ENCODE peak calls at places on chromosome 18, in eight cellular contexts. One of them, this sample, is unnamed.

GRCh38 chr18:38956068-38956467 is 1390.5 kb upstream of the CELF4 start:
- DNase-seq in brain microvascular endothelial cell: no peak
- DNase-seq in Panc1: no peak
- DNase-seq in heart left ventricle: no peak
- DNase-seq in A549: no peak
- DNase-seq in K562: no peak
- DNase-seq in IMR-90: no peak
- DNase-seq in coronary artery: no peak
- DNase-seq in this sample: no peak

GRCh38 chr18:21167641-21168372 is 56.2 kb upstream of the ROCK1 start:
- DNase-seq in IMR-90: no peak
- DNase-seq in A549: no peak
- DNase-seq in K562: no peak
- DNase-seq in heart left ventricle: no peak
- DNase-seq in brain microvascular endothelial cell: no peak
- DNase-seq in coronary artery: no peak
- DNase-seq in Panc1: no peak
- DNase-seq in this sample: no peak

GRCh38 chr18:9615973-9616559 is 1.7 kb upstream of the PPP4R1 start:
- DNase-seq in A549: no peak
- DNase-seq in Panc1: no peak
- DNase-seq in brain microvascular endothelial cell: no peak
- DNase-seq in K562: peak
- DNase-seq in IMR-90: peak
- DNase-seq in heart left ventricle: no peak
- DNase-seq in coronary artery: no peak
- DNase-seq in this sample: no peak

GRCh38 chr18:24490545-24490944 is 30.1 kb downstream of the HRH4 start:
- DNase-seq in brain microvascular endothelial cell: no peak
- DNase-seq in coronary artery: no peak
- DNase-seq in A549: no peak
- DNase-seq in IMR-90: peak
- DNase-seq in heart left ventricle: no peak
- DNase-seq in K562: no peak
- DNase-seq in Panc1: no peak
- DNase-seq in this sample: no peak

GRCh38 chr18:78957140-78957539 is 22.5 kb upstream of the SALL3 start:
- DNase-seq in K562: no peak
- DNase-seq in heart left ventricle: no peak
- DNase-seq in coronary artery: no peak
- DNase-seq in brain microvascular endothelial cell: no peak
- DNase-seq in Panc1: no peak
- DNase-seq in A549: no peak
- DNase-seq in IMR-90: no peak
- DNase-seq in this sample: no peak

GRCh38 chr18:22088029-22088428 is 81.4 kb upstream of the GATA6 start:
- DNase-seq in IMR-90: no peak
- DNase-seq in Panc1: no peak
- DNase-seq in brain microvascular endothelial cell: no peak
- DNase-seq in heart left ventricle: peak
- DNase-seq in A549: no peak
- DNase-seq in coronary artery: no peak
- DNase-seq in K562: no peak
- DNase-seq in this sample: no peak

GRCh38 chr18:33372442-33372841 is 68.1 kb downstream of the CCDC178 start:
- DNase-seq in brain microvascular endothelial cell: no peak
- DNase-seq in Panc1: no peak
- DNase-seq in A549: no peak
- DNase-seq in IMR-90: no peak
- DNase-seq in heart left ventricle: no peak
- DNase-seq in K562: no peak
- DNase-seq in coronary artery: no peak
- DNase-seq in this sample: no peak

GRCh38 chr18:48306838-48307237 is 102.3 kb downstream of the ZBTB7C start:
- DNase-seq in brain microvascular endothelial cell: no peak
- DNase-seq in heart left ventricle: no peak
- DNase-seq in A549: no peak
- DNase-seq in IMR-90: no peak
- DNase-seq in coronary artery: no peak
- DNase-seq in K562: no peak
- DNase-seq in Panc1: no peak
- DNase-seq in this sample: no peak

GRCh38 chr18:22489694-22490093 is 72.0 kb upstream of the CTAGE1 start:
- DNase-seq in brain microvascular endothelial cell: no peak
- DNase-seq in A549: no peak
- DNase-seq in Panc1: no peak
- DNase-seq in coronary artery: no peak
- DNase-seq in heart left ventricle: no peak
- DNase-seq in IMR-90: peak
- DNase-seq in K562: no peak
- DNase-seq in this sample: no peak

GRCh38 chr18:80148316-80149199 is 39.5 kb downstream of the ADNP2 start:
- DNase-seq in IMR-90: no peak
- DNase-seq in A549: no peak
- DNase-seq in K562: no peak
- DNase-seq in heart left ventricle: no peak
- DNase-seq in brain microvascular endothelial cell: no peak
- DNase-seq in coronary artery: no peak
- DNase-seq in Panc1: no peak
- DNase-seq in this sample: no peak

GRCh38 chr18:43193336-43193735 is 77.9 kb upstream of the RIT2 start:
- DNase-seq in K562: no peak
- DNase-seq in A549: no peak
- DNase-seq in Panc1: no peak
- DNase-seq in coronary artery: no peak
- DNase-seq in brain microvascular endothelial cell: no peak
- DNase-seq in IMR-90: no peak
- DNase-seq in heart left ventricle: no peak
- DNase-seq in this sample: no peak

GRCh38 chr18:48361801-48362200 is 47.4 kb downstream of the ZBTB7C start:
- DNase-seq in IMR-90: no peak
- DNase-seq in A549: no peak
- DNase-seq in heart left ventricle: no peak
- DNase-seq in Panc1: no peak
- DNase-seq in coronary artery: peak
- DNase-seq in brain microvascular endothelial cell: no peak
- DNase-seq in K562: no peak
- DNase-seq in this sample: no peak

GRCh38 chr18:35730738-35731370 is 149.3 kb downstream of the GALNT1 start:
- DNase-seq in Panc1: no peak
- DNase-seq in K562: peak
- DNase-seq in brain microvascular endothelial cell: no peak
- DNase-seq in coronary artery: no peak
- DNase-seq in IMR-90: peak
- DNase-seq in heart left ventricle: peak
- DNase-seq in A549: no peak
- DNase-seq in this sample: no peak

GRCh38 chr18:23784811-23785245 is 95.6 kb downstream of the LAMA3 start:
- DNase-seq in A549: no peak
- DNase-seq in Panc1: no peak
- DNase-seq in brain microvascular endothelial cell: peak
- DNase-seq in K562: no peak
- DNase-seq in IMR-90: peak
- DNase-seq in coronary artery: no peak
- DNase-seq in heart left ventricle: peak
- DNase-seq in this sample: peak

GRCh38 chr18:79702906-79703305 is 23.3 kb downstream of the CTDP1 start:
- DNase-seq in A549: no peak
- DNase-seq in K562: no peak
- DNase-seq in IMR-90: no peak
- DNase-seq in coronary artery: no peak
- DNase-seq in brain microvascular endothelial cell: no peak
- DNase-seq in Panc1: no peak
- DNase-seq in heart left ventricle: no peak
- DNase-seq in this sample: no peak

GRCh38 chr18:54162431-54162830 is 62.0 kb downstream of the MBD2 start:
- DNase-seq in brain microvascular endothelial cell: peak
- DNase-seq in K562: no peak
- DNase-seq in Panc1: no peak
- DNase-seq in coronary artery: no peak
- DNase-seq in heart left ventricle: no peak
- DNase-seq in A549: no peak
- DNase-seq in IMR-90: peak
- DNase-seq in this sample: no peak

GRCh38 chr18:21109936-21110666 is 1.5 kb downstream of the ROCK1 start:
- DNase-seq in IMR-90: peak
- DNase-seq in A549: no peak
- DNase-seq in brain microvascular endothelial cell: no peak
- DNase-seq in Panc1: no peak
- DNase-seq in K562: no peak
- DNase-seq in coronary artery: no peak
- DNase-seq in heart left ventricle: no peak
- DNase-seq in this sample: no peak

GRCh38 chr18:48720655-48721025 is 181.8 kb downstream of the CTIF start:
- DNase-seq in A549: no peak
- DNase-seq in coronary artery: no peak
- DNase-seq in K562: no peak
- DNase-seq in brain microvascular endothelial cell: no peak
- DNase-seq in heart left ventricle: no peak
- DNase-seq in IMR-90: no peak
- DNase-seq in Panc1: no peak
- DNase-seq in this sample: no peak

GRCh38 chr18:72233106-72233505 is 311.0 kb downstream of the CBLN2 start:
- DNase-seq in IMR-90: no peak
- DNase-seq in heart left ventricle: no peak
- DNase-seq in Panc1: no peak
- DNase-seq in brain microvascular endothelial cell: no peak
- DNase-seq in coronary artery: no peak
- DNase-seq in K562: no peak
- DNase-seq in A549: no peak
- DNase-seq in this sample: no peak

DNA sequence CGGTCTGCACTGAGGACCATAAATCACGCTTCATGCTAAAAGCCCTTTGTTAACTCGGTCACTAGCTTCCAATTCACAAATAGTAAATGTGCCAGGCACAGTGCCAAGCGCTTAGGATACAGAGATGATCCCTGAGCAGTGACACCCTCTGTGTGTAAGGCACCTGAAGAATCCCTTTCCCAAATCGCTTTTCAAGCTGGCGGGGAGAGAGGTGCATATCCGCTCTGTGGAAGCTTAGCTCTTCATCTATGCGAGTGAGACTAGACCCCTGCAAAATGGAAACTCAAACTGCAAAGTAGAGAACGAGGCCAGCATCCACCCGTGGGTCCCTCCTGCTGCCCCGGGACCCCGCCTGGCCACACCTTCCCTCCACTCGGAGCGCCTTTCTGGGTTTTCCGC is 2.4 kb downstream of the PIEZO2 start:
- DNase-seq in heart left ventricle: no peak
- DNase-seq in K562: no peak
- DNase-seq in IMR-90: no peak
- DNase-seq in A549: no peak
- DNase-seq in coronary artery: no peak
- DNase-seq in brain microvascular endothelial cell: no peak
- DNase-seq in Panc1: no peak
- DNase-seq in this sample: no peak
- H3K4me3 ChIP-seq in heart left ventricle: no peak
- H3K4me3 ChIP-seq in K562: no peak
- H3K4me3 ChIP-seq in IMR-90: no peak
- H3K4me3 ChIP-seq in A549: no peak
- H3K4me3 ChIP-seq in coronary artery: peak
- H3K4me3 ChIP-seq in brain microvascular endothelial cell: peak
- H3K4me3 ChIP-seq in Panc1: no peak
- H3K4me3 ChIP-seq in this sample: peak

DNA sequence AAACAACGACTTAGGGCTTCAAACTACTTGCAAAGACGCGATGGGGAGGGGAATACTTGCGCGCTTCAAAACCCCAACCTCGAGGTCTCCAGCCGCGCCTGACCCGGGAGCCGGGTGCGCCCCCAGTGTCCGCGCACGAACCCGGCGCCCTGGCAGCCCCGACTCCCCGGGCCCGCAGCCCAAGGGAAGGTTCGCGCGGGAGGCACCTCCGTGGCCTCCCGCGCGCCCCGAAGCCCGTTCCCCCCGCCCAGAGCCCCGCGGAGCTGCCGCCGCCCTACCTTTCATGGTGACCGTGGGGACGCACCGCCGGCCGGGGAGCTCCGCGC is 308 bp downstream of the COLEC12 start:
- DNase-seq in IMR-90: no peak
- DNase-seq in heart left ventricle: no peak
- DNase-seq in Panc1: no peak
- DNase-seq in coronary artery: no peak
- DNase-seq in K562: no peak
- DNase-seq in A549: no peak
- DNase-seq in brain microvascular endothelial cell: no peak
- DNase-seq in this sample: no peak
- TF ChIP-seq CTCF in IMR-90: no peak
- TF ChIP-seq CTCF in heart left ventricle: no peak
- TF ChIP-seq CTCF in Panc1: no peak
- TF ChIP-seq CTCF in coronary artery: no peak
- TF ChIP-seq CTCF in K562: no peak
- TF ChIP-seq CTCF in A549: no peak
- TF ChIP-seq CTCF in brain microvascular endothelial cell: no peak
- TF ChIP-seq CTCF in this sample: no peak

GRCh38 chr18:31723998-31724711 is 36.5 kb downstream of the SLC25A52 start:
- DNase-seq in IMR-90: no peak
- DNase-seq in K562: no peak
- DNase-seq in heart left ventricle: peak
- DNase-seq in coronary artery: no peak
- DNase-seq in Panc1: no peak
- DNase-seq in brain microvascular endothelial cell: no peak
- DNase-seq in A549: no peak
- DNase-seq in this sample: no peak

GRCh38 chr18:31721596-31721995 is 37.2 kb upstream of the B4GALT6 start:
- DNase-seq in coronary artery: no peak
- DNase-seq in IMR-90: no peak
- DNase-seq in K562: no peak
- DNase-seq in A549: no peak
- DNase-seq in heart left ventricle: no peak
- DNase-seq in Panc1: no peak
- DNase-seq in brain microvascular endothelial cell: no peak
- DNase-seq in this sample: no peak

GRCh38 chr18:31722369-31722957 is 38.1 kb upstream of the B4GALT6 start:
- DNase-seq in coronary artery: no peak
- DNase-seq in brain microvascular endothelial cell: peak
- DNase-seq in IMR-90: peak
- DNase-seq in K562: peak
- DNase-seq in heart left ventricle: peak
- DNase-seq in A549: peak
- DNase-seq in Panc1: peak
- DNase-seq in this sample: peak

GRCh38 chr18:31720867-31721266 is 36.5 kb upstream of the B4GALT6 start:
- DNase-seq in Panc1: no peak
- DNase-seq in A549: no peak
- DNase-seq in IMR-90: no peak
- DNase-seq in heart left ventricle: no peak
- DNase-seq in coronary artery: no peak
- DNase-seq in K562: no peak
- DNase-seq in brain microvascular endothelial cell: no peak
- DNase-seq in this sample: no peak

GRCh38 chr18:31723639-31723997 is 37.1 kb downstream of the SLC25A52 start:
- DNase-seq in A549: no peak
- DNase-seq in heart left ventricle: no peak
- DNase-seq in Panc1: no peak
- DNase-seq in K562: no peak
- DNase-seq in coronary artery: no peak
- DNase-seq in brain microvascular endothelial cell: no peak
- DNase-seq in IMR-90: no peak
- DNase-seq in this sample: no peak
- H3K4me3 ChIP-seq in A549: no peak
- H3K4me3 ChIP-seq in heart left ventricle: peak
- H3K4me3 ChIP-seq in Panc1: peak
- H3K4me3 ChIP-seq in K562: no peak
- H3K4me3 ChIP-seq in coronary artery: peak
- H3K4me3 ChIP-seq in brain microvascular endothelial cell: peak
- H3K4me3 ChIP-seq in IMR-90: no peak
- H3K4me3 ChIP-seq in this sample: no peak

GRCh38 chr18:75638223-75638596 is 210.7 kb upstream of the SMIM21 start:
- DNase-seq in A549: no peak
- DNase-seq in brain microvascular endothelial cell: peak
- DNase-seq in IMR-90: peak
- DNase-seq in heart left ventricle: no peak
- DNase-seq in K562: no peak
- DNase-seq in Panc1: no peak
- DNase-seq in coronary artery: no peak
- DNase-seq in this sample: peak
- TF ChIP-seq CTCF in A549: no peak
- TF ChIP-seq CTCF in brain microvascular endothelial cell: peak
- TF ChIP-seq CTCF in IMR-90: peak
- TF ChIP-seq CTCF in heart left ventricle: no peak
- TF ChIP-seq CTCF in K562: no peak
- TF ChIP-seq CTCF in Panc1: no peak
- TF ChIP-seq CTCF in coronary artery: no peak
- TF ChIP-seq CTCF in this sample: peak

This sample was measured in HFF-Myc.